ENCODE peak calls at places on chromosomes 16 and 17, in six cellular contexts. C is stimulated activated naive CD8-positive, alpha-beta T cell treated with anti-CD3 and anti-CD28 coated beads, Interleukin-15, Interleukin-2, amounts not matched to agents 100 U/mL and 50 U/mL, for 24 hours; E is activated CD8-positive, alpha-beta T cell treated with anti-CD3 and anti-CD28 coated beads, Interleukin-2, amount 10 ng/mL, durations not matched to agents 7 days and 5 days; J is mucosa of descending colon; F is heart left ventricle; L is Panc1. R is an unnamed sample.

GRCh38 chr17:63221941-63222340 is 224.2 kb downstream of the CYB561 start:
- ATAC-seq in C (no peak), E (no peak), J (no peak), F (no peak), L (no peak), R (no peak)

GRCh38 chr17:61492759-61493526 is 40.7 kb downstream of the TBX4 start:
- ATAC-seq in C (no peak), E (no peak), J (no peak), F (no peak), L (no peak), R (no peak)

GRCh38 chr16:4372578-4373355 is 1.1 kb downstream of the VASN start:
- ATAC-seq in C (no peak), E (no peak), J (no peak), F (no peak), L (peak; percentile 5), R (no peak)

GRCh38 chr17:77279448-77280303 is 138.9 kb downstream of the SEC14L1 start:
- ATAC-seq in C (no peak), E (no peak), J (peak; percentile 28), F (no peak), L (peak; percentile 14), R (no peak)

GRCh38 chr16:4334724-4335495 is 16.2 kb downstream of the PAM16 start:
- ATAC-seq in C (no peak), E (no peak), J (no peak), F (no peak), L (no peak), R (no peak)

GRCh38 chr16:1188781-1189189 is 35.9 kb downstream of the CACNA1H start:
- ATAC-seq in C (no peak), E (peak; percentile 81), J (peak; percentile 66), F (peak; percentile 70), L (peak; percentile 42), R (peak; percentile 52)

GRCh38 chr16:78605548-78606097 is 506.2 kb downstream of the WWOX start:
- ATAC-seq in C (no peak), E (no peak), J (no peak), F (no peak), L (no peak), R (no peak)

GRCh38 chr17:17036520-17036998 is 5.7 kb upstream of the MPRIP start:
- ATAC-seq in C (peak; percentile 64), E (no peak), J (peak; percentile 14), F (peak; percentile 83), L (no peak), R (no peak)

GRCh38 chr16:81116285-81116684 is 20.1 kb upstream of the GCSH start:
- ATAC-seq in C (no peak), E (no peak), J (no peak), F (no peak), L (no peak), R (no peak)

GRCh38 chr17:2906907-2907306 is 110.7 kb downstream of the RAP1GAP2 start:
- ATAC-seq in C (peak; percentile 87), E (no peak), J (no peak), F (no peak), L (no peak), R (peak; percentile 97)

GRCh38 chr17:1714980-1715802 is 5.0 kb upstream of the TLCD2 start:
- ATAC-seq in C (no peak), E (no peak), J (peak; percentile 55), F (peak; percentile 39), L (no peak), R (no peak)

GRCh38 chr17:42971589-42971988 is 7.3 kb upstream of the AARSD1 start:
- ATAC-seq in C (no peak), E (no peak), J (no peak), F (no peak), L (peak; percentile 45), R (no peak)

GRCh38 chr17:7951143-7951792 is 19.3 kb downstream of the CNTROB start:
- ATAC-seq in C (peak; percentile 87), E (peak; percentile 98), J (peak; percentile 51), F (no peak), L (no peak), R (peak; percentile 97)

GRCh38 chr16:27795992-27796614 is 246.2 kb downstream of the KATNIP start:
- ATAC-seq in C (no peak), E (peak; percentile 51), J (peak; percentile 33), F (no peak), L (peak; percentile 68), R (no peak)

GRCh38 chr16:46974352-46974751 is 878 bp upstream of the DNAJA2 start:
- ATAC-seq in C (peak; percentile 19), E (peak; percentile 7), J (no peak), F (no peak), L (no peak), R (peak; percentile 30)

GRCh38 chr17:58402679-58403078 is 14.7 kb downstream of the RNF43 start:
- ATAC-seq in C (no peak), E (no peak), J (no peak), F (no peak), L (no peak), R (no peak)

R was measured in activated T-helper 17 cell treated with anti-CD3 and anti-CD28 coated beads, Interleukin-2, amount 50 U/mL, for 72 hours.